ENCODE peak calls at places on chromosomes 13 and 19, in ten cellular contexts. D, M, C, L, K, F, H, Y, G and V are unnamed samples.
A peak's percentile ranks its signal among the peaks of the same experiment; 100 is the strongest.

GRCh38 chr13:112772539-112772909 is 82.7 kb downstream of the ATP11A start:
- DNase-seq in M (peak; percentile 69), C (no peak), D (no peak), G (no peak), L (no peak), K (no peak), Y (no peak), F (no peak), H (no peak), V (no peak)

GRCh38 chr13:42574011-42574410 is at the start of gene TNFSF11:
- DNase-seq in L (no peak), D (no peak), Y (no peak), H (no peak), F (no peak), K (peak; percentile 10), M (no peak), C (no peak), G (no peak), V (no peak)

GRCh38 chr19:10068205-10068604 is 17.9 kb upstream of the SHFL start:
- DNase-seq in Y (no peak), G (no peak), H (no peak), F (no peak), D (no peak), M (no peak), K (no peak), L (no peak), C (no peak), V (no peak)

GRCh38 chr19:44588753-44589112 is 24.6 kb upstream of the IGSF23 start:
- DNase-seq in M (no peak), D (no peak), H (no peak), F (no peak), C (no peak), K (no peak), Y (no peak), L (no peak), G (no peak), V (no peak)

GRCh38 chr13:77002590-77003190 is 10.8 kb downstream of the CLN5 start:
- DNase-seq in C (no peak), L (no peak), H (no peak), Y (peak; percentile 61), K (peak; percentile 28), M (no peak), D (no peak), F (no peak), G (no peak), V (peak; percentile 46)

GRCh38 chr19:55156202-55157063 is 1.1 kb downstream of the TNNI3 start:
- DNase-seq in H (peak; percentile 63), Y (peak; percentile 44), L (peak; percentile 78), G (no peak), F (no peak), C (peak; percentile 65), K (peak; percentile 87), D (no peak), M (no peak), V (no peak)

GRCh38 chr13:45786293-45786920 is 65.1 kb downstream of the SIAH3 start:
- DNase-seq in H (no peak), G (no peak), K (peak; percentile 76), F (no peak), L (no peak), M (no peak), C (no peak), Y (no peak), D (no peak), V (no peak)

GRCh38 chr19:1481893-1482360 is 2.9 kb upstream of the C19orf25 start:
- DNase-seq in H (no peak), F (no peak), M (peak; percentile 76), C (peak; percentile 62), D (no peak), Y (no peak), K (no peak), L (peak; percentile 76), G (no peak), V (no peak)

GRCh38 chr19:48391100-48392005 is at the start of gene KDELR1:
- DNase-seq in Y (peak; percentile 73), D (peak; percentile 81), K (peak; percentile 87), C (peak; percentile 85), H (peak; percentile 75), L (peak; percentile 92), F (peak; percentile 69), M (peak; percentile 92), G (no peak), V (peak; percentile 70)

GRCh38 chr19:42175952-42176648 is 41.4 kb downstream of the DEDD2 start:
- DNase-seq in L (no peak), F (peak; percentile 46), C (no peak), K (no peak), D (no peak), Y (peak; percentile 19), G (no peak), M (peak; percentile 73), H (no peak), V (no peak)

GRCh38 chr19:28519950-28520861 is 692.7 kb downstream of the UQCRFS1 start:
- DNase-seq in G (no peak), Y (no peak), C (no peak), D (peak; percentile 18), F (no peak), M (no peak), L (no peak), H (no peak), K (no peak), V (no peak)

GRCh38 chr13:74061939-74062595 is 72.1 kb downstream of the KLF12 start:
- DNase-seq in H (no peak), Y (peak; percentile 50), K (peak; percentile 36), G (peak; percentile 28), F (no peak), C (no peak), L (no peak), D (peak; percentile 20), M (no peak), V (no peak)

GRCh38 chr13:41004875-41005693 is 14.0 kb downstream of the ELF1 start:
- DNase-seq in Y (no peak), K (no peak), F (no peak), D (no peak), G (no peak), C (no peak), M (no peak), L (no peak), H (no peak), V (no peak)

GRCh38 chr13:109476001-109476400 is 310.4 kb downstream of the IRS2 start:
- DNase-seq in G (no peak), C (no peak), Y (no peak), L (no peak), F (no peak), H (no peak), D (no peak), M (no peak), K (no peak), V (no peak)

GRCh38 chr19:1747285-1748114 is 5.8 kb upstream of the ONECUT3 start:
- DNase-seq in L (no peak), D (no peak), Y (peak; percentile 55), K (no peak), H (no peak), F (no peak), M (no peak), C (no peak), G (peak; percentile 19), V (no peak)

GRCh38 chr13:20616059-20616797 is 49.3 kb downstream of the IFT88 start:
- DNase-seq in H (no peak), D (no peak), G (peak; percentile 74), K (no peak), C (no peak), F (no peak), M (no peak), Y (peak; percentile 88), L (no peak), V (no peak)

GRCh38 chr19:14139944-14140343 is 3.6 kb upstream of the ASF1B start:
- DNase-seq in C (no peak), K (no peak), L (peak; percentile 60), Y (no peak), D (no peak), F (peak; percentile 92), M (no peak), G (no peak), H (no peak), V (peak; percentile 94)

GRCh38 chr13:28560612-28561011 is 65.7 kb upstream of the FLT1 start:
- DNase-seq in D (no peak), K (no peak), M (no peak), G (no peak), C (no peak), H (no peak), Y (no peak), L (no peak), F (no peak), V (no peak)

GRCh38 chr13:28559636-28560259 is 64.8 kb upstream of the FLT1 start:
- DNase-seq in F (no peak), H (no peak), Y (no peak), D (no peak), L (no peak), G (no peak), K (no peak), C (no peak), M (no peak), V (no peak)

GRCh38 chr13:28557725-28558124 is 62.8 kb upstream of the FLT1 start:
- DNase-seq in K (no peak), D (no peak), H (no peak), G (no peak), L (no peak), M (no peak), F (no peak), Y (no peak), C (no peak), V (no peak)

GRCh38 chr13:28558567-28558966 is 63.6 kb upstream of the FLT1 start:
- DNase-seq in C (no peak), G (no peak), L (no peak), F (no peak), D (no peak), K (no peak), H (peak; percentile 24), Y (peak; percentile 26), M (no peak), V (no peak)

GRCh38 chr13:28558126-28558525 is 63.2 kb upstream of the FLT1 start:
- DNase-seq in K (no peak), M (no peak), F (no peak), D (no peak), Y (peak; percentile 88), G (peak; percentile 96), H (no peak), C (no peak), L (no peak), V (peak; percentile 40)
- H3K4me3 ChIP-seq in K (no peak overlapping the region), M (no peak overlapping the region), F (no peak overlapping the region), D (no peak overlapping the region), Y (no peak overlapping the region), G (no peak overlapping the region), H (no peak overlapping the region), C (no peak overlapping the region), L (no peak overlapping the region), V (peak overlapping the region; percentile 18)

GRCh38 chr19:39352549-39353285 is 10.5 kb downstream of the SAMD4B start:
- DNase-seq in L (no peak), F (no peak), Y (no peak), K (no peak), C (no peak), H (no peak), G (no peak), M (peak; percentile 16), D (no peak), V (peak; percentile 39)
- H3K36me3 ChIP-seq in L (peaks cover 95% of the 10 kb centered on the region), F (peaks cover 85% of the 10 kb centered on the region), Y (peaks cover 26% of the 10 kb centered on the region), K (peaks cover 51% of the 10 kb centered on the region), C (peaks cover 73% of the 10 kb centered on the region), H (peaks cover 52% of the 10 kb centered on the region), G (peaks cover 29% of the 10 kb centered on the region), M (no peaks in the 10 kb centered on the region), D (no peaks in the 10 kb centered on the region), V (peaks cover 85% of the 10 kb centered on the region)

GRCh38 chr13:95552208-95552538 is 347 bp upstream of the CLDN10 start:
- DNase-seq in D (no peak), Y (no peak), H (no peak), K (no peak), F (no peak), G (no peak), C (no peak), M (peak; percentile 70), L (no peak), V (no peak)
- H3K4me3 ChIP-seq in D (peak overlapping the region; percentile 16), Y (no peak overlapping the region), H (peak overlapping the region; percentile 55), K (peak overlapping the region; percentile 23), F (no peak overlapping the region), G (no peak overlapping the region), C (peak overlapping the region; percentile 25), M (no peak overlapping the region), L (no peak overlapping the region), V (no peak overlapping the region)

GRCh38 chr19:4844348-4845179 is 13.1 kb upstream of the TICAM1 start:
- DNase-seq in L (no peak), F (no peak), D (peak; percentile 58), M (no peak), Y (peak; percentile 83), K (no peak), G (no peak), C (peak; percentile 74), H (peak; percentile 70), V (no peak)
- H3K36me3 ChIP-seq in L (peaks cover 99% of the 10 kb centered on the region), F (peaks cover 20% of the 10 kb centered on the region), D (no peaks in the 10 kb centered on the region), M (peaks cover 5% of the 10 kb centered on the region), Y (peaks cover 22% of the 10 kb centered on the region), K (peaks cover 37% of the 10 kb centered on the region), G (peaks cover 37% of the 10 kb centered on the region), C (peaks cover 80% of the 10 kb centered on the region), H (peaks cover 70% of the 10 kb centered on the region), V (peaks cover 31% of the 10 kb centered on the region)